ENCODE peak calls at places on chromosomes 5 and 9, in seven cellular contexts. S is tibial nerve, Y is islet precursor cell, H is NCI-H774, L is memory B cell, W is fibroblast of villous mesenchyme, F is hippocampal formation. T is an unnamed sample.
A peak's percentile ranks its signal among the peaks of the same experiment; 100 is the strongest.

GRCh38 chr5:179385892-179386291 is 40.6 kb upstream of the ADAMTS2 start:
- DNase-seq in S (no peak), Y (peak; percentile 24), H (no peak), L (no peak), W (no peak), F (no peak), T (no peak)

GRCh38 chr9:113646946-113647914 is 183.7 kb downstream of the RGS3 start:
- DNase-seq in S (no peak), Y (peak; percentile 40), H (no peak), L (no peak), W (no peak), F (no peak), T (no peak)

GRCh38 chr5:131671994-131672655 is 37.1 kb upstream of the RAPGEF6 start:
- DNase-seq in S (no peak), Y (no peak), H (no peak), L (no peak), W (peak; percentile 94), F (peak; percentile 4), T (peak; percentile 96)

GRCh38 chr5:56696900-56697299 is 118.4 kb upstream of the MAP3K1 start:
- DNase-seq in S (no peak), Y (no peak), H (no peak), L (no peak), W (peak; percentile 57), F (no peak), T (no peak)

GRCh38 chr9:13758876-13759275 is 479.4 kb upstream of the MPDZ start:
- DNase-seq in S (no peak), Y (no peak), H (no peak), L (no peak), W (no peak), F (no peak), T (no peak)

GRCh38 chr5:137660349-137660817 is 75.5 kb downstream of the KLHL3 start:
- DNase-seq in S (peak; percentile 44), Y (peak; percentile 90), H (peak; percentile 62), L (peak; percentile 36), W (peak; percentile 75), F (peak; percentile 12), T (peak; percentile 46)

GRCh38 chr5:154498597-154499393 is 20.8 kb upstream of the HAND1 start:
- DNase-seq in S (no peak), Y (no peak), H (no peak), L (no peak), W (no peak), F (no peak), T (no peak)

GRCh38 chr5:52771343-52772039 is 16.2 kb upstream of the ITGA1 start:
- DNase-seq in S (no peak), Y (no peak), H (no peak), L (no peak), W (no peak), F (no peak), T (no peak)

GRCh38 chr5:166947045-166947444 is 1344.4 kb upstream of the WWC1 start:
- DNase-seq in S (no peak), Y (no peak), H (no peak), L (no peak), W (no peak), F (no peak), T (no peak)

GRCh38 chr5:151312749-151313324 is 9.3 kb upstream of the SLC36A3 start:
- DNase-seq in S (no peak), Y (peak; percentile 70), H (no peak), L (no peak), W (no peak), F (no peak), T (no peak)

GRCh38 chr5:158212915-158213314 is 354.0 kb upstream of the CLINT1 start:
- DNase-seq in S (no peak), Y (no peak), H (no peak), L (no peak), W (no peak), F (no peak), T (no peak)

GRCh38 chr9:36204906-36205547 is 14.3 kb downstream of the CLTA start:
- DNase-seq in S (no peak), Y (peak; percentile 79), H (no peak), L (no peak), W (no peak), F (no peak), T (no peak)

GRCh38 chr5:60161340-60161934 is 267.9 kb upstream of the PDE4D start:
- DNase-seq in S (no peak), Y (no peak), H (no peak), L (no peak), W (peak; percentile 34), F (no peak), T (no peak)

GRCh38 chr5:171850354-171850947 is 64.8 kb downstream of the SMIM23 start:
- DNase-seq in S (no peak), Y (peak; percentile 75), H (no peak), L (no peak), W (no peak), F (no peak), T (no peak)

GRCh38 chr9:78694950-78695349 is 398.0 kb downstream of the PSAT1 start:
- DNase-seq in S (no peak), Y (no peak), H (no peak), L (no peak), W (no peak), F (no peak), T (no peak)

GRCh38 chr5:1641041-1641440 is 117.3 kb upstream of the LPCAT1 start:
- DNase-seq in S (no peak), Y (no peak), H (no peak), L (no peak), W (no peak), F (no peak), T (no peak)

GRCh38 chr5:11069041-11069440 is 308.0 kb upstream of the DAP start:
- DNase-seq in S (no peak), Y (no peak), H (no peak), L (no peak), W (no peak), F (no peak), T (no peak)

GRCh38 chr9:22740781-22741180 is 294.2 kb downstream of the DMRTA1 start:
- DNase-seq in S (no peak), Y (no peak), H (no peak), L (no peak), W (no peak), F (no peak), T (no peak)

GRCh38 chr5:2840372-2840915 is 89.0 kb upstream of the IRX2 start:
- DNase-seq in S (no peak), Y (no peak), H (no peak), L (no peak), W (no peak), F (no peak), T (peak; percentile 54)

GRCh38 chr9:124420991-124421543 is 5.8 kb upstream of the PSMB7 start:
- DNase-seq in S (no peak), Y (no peak), H (peak; percentile 70), L (no peak), W (no peak), F (no peak), T (no peak)

GRCh38 chr5:110323832-110324231 is 402.6 kb downstream of the TMEM232 start:
- DNase-seq in S (no peak), Y (no peak), H (no peak), L (no peak), W (no peak), F (no peak), T (no peak)

GRCh38 chr5:61702784-61703183 is 370.7 kb downstream of the ZSWIM6 start:
- DNase-seq in S (no peak), Y (no peak), H (no peak), L (no peak), W (peak; percentile 6), F (no peak), T (no peak)

GRCh38 chr5:27571681-27572080 is 533.3 kb upstream of the CDH9 start:
- DNase-seq in S (no peak), Y (no peak), H (no peak), L (no peak), W (no peak), F (no peak), T (no peak)

GRCh38 chr9:98185021-98185567 is 7.3 kb downstream of the CORO2A start:
- DNase-seq in S (no peak), Y (no peak), H (no peak), L (no peak), W (no peak), F (no peak), T (no peak)

GRCh38 chr5:126464959-126465358 is 41.8 kb downstream of the GRAMD2B start:
- DNase-seq in S (no peak), Y (no peak), H (peak; percentile 79), L (no peak), W (no peak), F (no peak), T (peak; percentile 79)

GRCh38 chr5:72036951-72037350 is 70.3 kb upstream of the MAP1B start:
- DNase-seq in S (no peak), Y (peak; percentile 94), H (no peak), L (no peak), W (peak; percentile 24), F (no peak), T (no peak)

GRCh38 chr9:128383007-128383753 is 12.0 kb downstream of the URM1 start:
- DNase-seq in S (no peak), Y (no peak), H (no peak), L (no peak), W (no peak), F (peak; percentile 76), T (no peak)

GRCh38 chr5:122076023-122076422 is 2.0 kb downstream of the LOX start:
- DNase-seq in S (no peak), Y (no peak), H (no peak), L (no peak), W (peak; percentile 69), F (no peak), T (no peak)

GRCh38 chr9:98795970-98796363 is 388 bp downstream of the ANKS6 start:
- DNase-seq in S (no peak), Y (peak; percentile 61), H (peak; percentile 5), L (no peak), W (no peak), F (no peak), T (no peak)

GRCh38 chr9:90801175-90801506 is 478 bp upstream of the SYK start:
- DNase-seq in S (no peak), Y (no peak), H (no peak), L (no peak), W (no peak), F (no peak), T (no peak)

GRCh38 chr5:126525630-126526245 is 69.3 kb downstream of the ALDH7A1 start:
- DNase-seq in S (peak; percentile 45), Y (no peak), H (no peak), L (no peak), W (no peak), F (no peak), T (no peak)

GRCh38 chr5:78569441-78569840 is 79.1 kb downstream of the LHFPL2 start:
- DNase-seq in S (peak; percentile 42), Y (no peak), H (peak; percentile 12), L (no peak), W (peak; percentile 90), F (peak; percentile 17), T (no peak)

GRCh38 chr5:39200081-39200480 is 19.3 kb downstream of the FYB1 start:
- DNase-seq in S (no peak), Y (no peak), H (no peak), L (no peak), W (no peak), F (no peak), T (no peak)

GRCh38 chr9:72800326-72800994 is 152.4 kb downstream of the ALDH1A1 start:
- DNase-seq in S (no peak), Y (peak; percentile 67), H (no peak), L (no peak), W (no peak), F (no peak), T (no peak)

GRCh38 chr5:176735383-176736265 is 74.7 kb upstream of the UNC5A start:
- DNase-seq in S (no peak), Y (peak; percentile 37), H (no peak), L (no peak), W (no peak), F (no peak), T (no peak)

GRCh38 chr9:69971643-69972449 is 71.8 kb upstream of the MAMDC2 start:
- DNase-seq in S (peak; percentile 71), Y (peak; percentile 86), H (peak; percentile 65), L (peak; percentile 31), W (peak; percentile 64), F (peak; percentile 31), T (peak; percentile 25)

GRCh38 chr5:124474821-124475220 is 271.6 kb downstream of the ZNF608 start:
- DNase-seq in S (no peak), Y (no peak), H (no peak), L (no peak), W (no peak), F (no peak), T (no peak)

GRCh38 chr9:3768286-3768685 is 242.5 kb upstream of the RFX3 start:
- DNase-seq in S (no peak), Y (no peak), H (no peak), L (no peak), W (no peak), F (no peak), T (no peak)